ENCODE peak calls at places on chromosomes 7 and 10, in ten cellular contexts. One of them, this sample, is unnamed.

GRCh38 chr10:26931223-26931622 is 70.5 kb upstream of the ABI1 start:
- DNase-seq in CD14-positive monocyte: no peak
- DNase-seq in stimulated activated CD4-positive, alpha-beta T cell treated with anti-CD3 and anti-CD28 coated beads, Interleukin-2, amount 100 ng/mL, for 24 hours: no peak
- DNase-seq in stimulated activated naive CD8-positive, alpha-beta T cell treated with anti-CD3 and anti-CD28 coated beads, Interleukin-15, Interleukin-2, amounts not matched to agents 100 U/mL and 50 U/mL, for 24 hours: peak
- DNase-seq in CD4-positive, CD25-positive, alpha-beta regulatory T cell: no peak
- DNase-seq in mesendoderm: peak
- DNase-seq in T follicular helper cell: no peak
- DNase-seq in non-pigmented ciliary epithelial cell: no peak
- DNase-seq in stimulated activated effector memory CD8-positive, alpha-beta T cell treated with anti-CD3 and anti-CD28 coated beads, Interleukin-12 subunit alpha, Interleukin-12 subunit beta, amount 100 ng/mL, for 72 hours: no peak
- DNase-seq in mucosa of descending colon: peak
- DNase-seq in this sample: peak

GRCh38 chr7:95549818-95550529 is 46.3 kb downstream of the PDK4 start:
- DNase-seq in CD14-positive monocyte: peak
- DNase-seq in stimulated activated CD4-positive, alpha-beta T cell treated with anti-CD3 and anti-CD28 coated beads, Interleukin-2, amount 100 ng/mL, for 24 hours: no peak
- DNase-seq in stimulated activated naive CD8-positive, alpha-beta T cell treated with anti-CD3 and anti-CD28 coated beads, Interleukin-15, Interleukin-2, amounts not matched to agents 100 U/mL and 50 U/mL, for 24 hours: no peak
- DNase-seq in CD4-positive, CD25-positive, alpha-beta regulatory T cell: no peak
- DNase-seq in mesendoderm: peak
- DNase-seq in T follicular helper cell: no peak
- DNase-seq in non-pigmented ciliary epithelial cell: peak
- DNase-seq in stimulated activated effector memory CD8-positive, alpha-beta T cell treated with anti-CD3 and anti-CD28 coated beads, Interleukin-12 subunit alpha, Interleukin-12 subunit beta, amount 100 ng/mL, for 72 hours: no peak
- DNase-seq in mucosa of descending colon: peak
- DNase-seq in this sample: peak

GRCh38 chr10:13844651-13845050 is 257.9 kb downstream of the PRPF18 start:
- DNase-seq in CD14-positive monocyte: no peak
- DNase-seq in stimulated activated CD4-positive, alpha-beta T cell treated with anti-CD3 and anti-CD28 coated beads, Interleukin-2, amount 100 ng/mL, for 24 hours: no peak
- DNase-seq in stimulated activated naive CD8-positive, alpha-beta T cell treated with anti-CD3 and anti-CD28 coated beads, Interleukin-15, Interleukin-2, amounts not matched to agents 100 U/mL and 50 U/mL, for 24 hours: no peak
- DNase-seq in CD4-positive, CD25-positive, alpha-beta regulatory T cell: no peak
- DNase-seq in mesendoderm: no peak
- DNase-seq in T follicular helper cell: no peak
- DNase-seq in non-pigmented ciliary epithelial cell: no peak
- DNase-seq in stimulated activated effector memory CD8-positive, alpha-beta T cell treated with anti-CD3 and anti-CD28 coated beads, Interleukin-12 subunit alpha, Interleukin-12 subunit beta, amount 100 ng/mL, for 72 hours: no peak
- DNase-seq in mucosa of descending colon: no peak
- DNase-seq in this sample: no peak

GRCh38 chr10:88389456-88389855 is 193.7 kb downstream of the RNLS start:
- DNase-seq in CD14-positive monocyte: no peak
- DNase-seq in stimulated activated CD4-positive, alpha-beta T cell treated with anti-CD3 and anti-CD28 coated beads, Interleukin-2, amount 100 ng/mL, for 24 hours: no peak
- DNase-seq in stimulated activated naive CD8-positive, alpha-beta T cell treated with anti-CD3 and anti-CD28 coated beads, Interleukin-15, Interleukin-2, amounts not matched to agents 100 U/mL and 50 U/mL, for 24 hours: no peak
- DNase-seq in CD4-positive, CD25-positive, alpha-beta regulatory T cell: peak
- DNase-seq in mesendoderm: peak
- DNase-seq in T follicular helper cell: no peak
- DNase-seq in non-pigmented ciliary epithelial cell: no peak
- DNase-seq in stimulated activated effector memory CD8-positive, alpha-beta T cell treated with anti-CD3 and anti-CD28 coated beads, Interleukin-12 subunit alpha, Interleukin-12 subunit beta, amount 100 ng/mL, for 72 hours: no peak
- DNase-seq in mucosa of descending colon: no peak
- DNase-seq in this sample: peak

GRCh38 chr10:23096814-23097549 is 1.6 kb downstream of the MSRB2 start:
- DNase-seq in CD14-positive monocyte: no peak
- DNase-seq in stimulated activated CD4-positive, alpha-beta T cell treated with anti-CD3 and anti-CD28 coated beads, Interleukin-2, amount 100 ng/mL, for 24 hours: no peak
- DNase-seq in stimulated activated naive CD8-positive, alpha-beta T cell treated with anti-CD3 and anti-CD28 coated beads, Interleukin-15, Interleukin-2, amounts not matched to agents 100 U/mL and 50 U/mL, for 24 hours: no peak
- DNase-seq in CD4-positive, CD25-positive, alpha-beta regulatory T cell: peak
- DNase-seq in mesendoderm: peak
- DNase-seq in T follicular helper cell: no peak
- DNase-seq in non-pigmented ciliary epithelial cell: no peak
- DNase-seq in stimulated activated effector memory CD8-positive, alpha-beta T cell treated with anti-CD3 and anti-CD28 coated beads, Interleukin-12 subunit alpha, Interleukin-12 subunit beta, amount 100 ng/mL, for 72 hours: no peak
- DNase-seq in mucosa of descending colon: no peak
- DNase-seq in this sample: no peak

GRCh38 chr7:149330914-149331567 is 69.0 kb downstream of the ZNF783 start:
- DNase-seq in CD14-positive monocyte: no peak
- DNase-seq in stimulated activated CD4-positive, alpha-beta T cell treated with anti-CD3 and anti-CD28 coated beads, Interleukin-2, amount 100 ng/mL, for 24 hours: no peak
- DNase-seq in stimulated activated naive CD8-positive, alpha-beta T cell treated with anti-CD3 and anti-CD28 coated beads, Interleukin-15, Interleukin-2, amounts not matched to agents 100 U/mL and 50 U/mL, for 24 hours: no peak
- DNase-seq in CD4-positive, CD25-positive, alpha-beta regulatory T cell: no peak
- DNase-seq in mesendoderm: no peak
- DNase-seq in T follicular helper cell: no peak
- DNase-seq in non-pigmented ciliary epithelial cell: no peak
- DNase-seq in stimulated activated effector memory CD8-positive, alpha-beta T cell treated with anti-CD3 and anti-CD28 coated beads, Interleukin-12 subunit alpha, Interleukin-12 subunit beta, amount 100 ng/mL, for 72 hours: no peak
- DNase-seq in mucosa of descending colon: no peak
- DNase-seq in this sample: no peak

GRCh38 chr7:143490719-143491306 is 13.1 kb downstream of the TAS2R41 start:
- DNase-seq in CD14-positive monocyte: no peak
- DNase-seq in stimulated activated CD4-positive, alpha-beta T cell treated with anti-CD3 and anti-CD28 coated beads, Interleukin-2, amount 100 ng/mL, for 24 hours: no peak
- DNase-seq in stimulated activated naive CD8-positive, alpha-beta T cell treated with anti-CD3 and anti-CD28 coated beads, Interleukin-15, Interleukin-2, amounts not matched to agents 100 U/mL and 50 U/mL, for 24 hours: no peak
- DNase-seq in CD4-positive, CD25-positive, alpha-beta regulatory T cell: no peak
- DNase-seq in mesendoderm: peak
- DNase-seq in T follicular helper cell: no peak
- DNase-seq in non-pigmented ciliary epithelial cell: no peak
- DNase-seq in stimulated activated effector memory CD8-positive, alpha-beta T cell treated with anti-CD3 and anti-CD28 coated beads, Interleukin-12 subunit alpha, Interleukin-12 subunit beta, amount 100 ng/mL, for 72 hours: no peak
- DNase-seq in mucosa of descending colon: no peak
- DNase-seq in this sample: no peak

GRCh38 chr10:52280051-52280450 is 34.0 kb upstream of the DKK1 start:
- DNase-seq in CD14-positive monocyte: no peak
- DNase-seq in stimulated activated CD4-positive, alpha-beta T cell treated with anti-CD3 and anti-CD28 coated beads, Interleukin-2, amount 100 ng/mL, for 24 hours: no peak
- DNase-seq in stimulated activated naive CD8-positive, alpha-beta T cell treated with anti-CD3 and anti-CD28 coated beads, Interleukin-15, Interleukin-2, amounts not matched to agents 100 U/mL and 50 U/mL, for 24 hours: no peak
- DNase-seq in CD4-positive, CD25-positive, alpha-beta regulatory T cell: no peak
- DNase-seq in mesendoderm: no peak
- DNase-seq in T follicular helper cell: no peak
- DNase-seq in non-pigmented ciliary epithelial cell: no peak
- DNase-seq in stimulated activated effector memory CD8-positive, alpha-beta T cell treated with anti-CD3 and anti-CD28 coated beads, Interleukin-12 subunit alpha, Interleukin-12 subunit beta, amount 100 ng/mL, for 72 hours: no peak
- DNase-seq in mucosa of descending colon: no peak
- DNase-seq in this sample: no peak

GRCh38 chr7:16698200-16698910 is 52.4 kb downstream of the BZW2 start:
- DNase-seq in CD14-positive monocyte: no peak
- DNase-seq in stimulated activated CD4-positive, alpha-beta T cell treated with anti-CD3 and anti-CD28 coated beads, Interleukin-2, amount 100 ng/mL, for 24 hours: no peak
- DNase-seq in stimulated activated naive CD8-positive, alpha-beta T cell treated with anti-CD3 and anti-CD28 coated beads, Interleukin-15, Interleukin-2, amounts not matched to agents 100 U/mL and 50 U/mL, for 24 hours: no peak
- DNase-seq in CD4-positive, CD25-positive, alpha-beta regulatory T cell: no peak
- DNase-seq in mesendoderm: no peak
- DNase-seq in T follicular helper cell: no peak
- DNase-seq in non-pigmented ciliary epithelial cell: no peak
- DNase-seq in stimulated activated effector memory CD8-positive, alpha-beta T cell treated with anti-CD3 and anti-CD28 coated beads, Interleukin-12 subunit alpha, Interleukin-12 subunit beta, amount 100 ng/mL, for 72 hours: no peak
- DNase-seq in mucosa of descending colon: no peak
- DNase-seq in this sample: no peak